ENCODE peak calls at places on chromosomes 11 and 22, in six cellular contexts. F, C, H, K, E and B are unnamed samples.

GRCh38 chr11:72577271-72577681 is 96.9 kb downstream of the PDE2A start:
- DNase-seq in C (no peak), F (no peak), E (no peak), H (no peak), K (no peak), B (no peak)

GRCh38 chr11:130400793-130401483 is 27.5 kb downstream of the ADAMTS8 start:
- DNase-seq in F (no peak), H (peak; percentile 61), C (no peak), E (no peak), K (peak; percentile 94), B (no peak)

GRCh38 chr22:49589811-49590210 is 237.9 kb downstream of the BRD1 start:
- DNase-seq in H (no peak), E (no peak), F (no peak), K (no peak), C (no peak), B (no peak)

GRCh38 chr11:76322593-76323341 is 58.2 kb downstream of the THAP12 start:
- DNase-seq in C (no peak), E (no peak), H (no peak), K (no peak), F (no peak), B (no peak)

GRCh38 chr22:26589845-26590524 is at the start of gene TPST2:
- DNase-seq in K (peak; percentile 69), C (peak; percentile 33), E (peak; percentile 38), H (no peak), F (peak; percentile 72), B (no peak)

GRCh38 chr11:2860636-2861035 is 24.9 kb downstream of the CDKN1C start:
- DNase-seq in K (no peak), F (no peak), E (peak; percentile 57), H (no peak), C (peak; percentile 52), B (no peak)

GRCh38 chr11:74726547-74727182 is 4.6 kb downstream of the CHRDL2 start:
- DNase-seq in C (peak; percentile 91), H (peak; percentile 75), E (peak; percentile 58), K (peak; percentile 72), F (peak; percentile 66), B (peak; percentile 56)

GRCh38 chr11:132658696-132659095 is 873.6 kb downstream of the OPCML start:
- DNase-seq in K (no peak), E (no peak), F (no peak), C (no peak), H (no peak), B (no peak)

GRCh38 chr11:12235945-12236743 is 125.8 kb downstream of the MICAL2 start:
- DNase-seq in E (peak; percentile 58), K (peak; percentile 74), C (peak; percentile 58), H (peak; percentile 43), F (no peak), B (no peak)

GRCh38 chr11:61598383-61598782 is 17.5 kb upstream of the SYT7 start:
- DNase-seq in C (no peak), H (no peak), K (no peak), E (no peak), F (no peak), B (no peak)

GRCh38 chr11:61277973-61278565 is 17.0 kb downstream of the VWCE start:
- DNase-seq in F (no peak), C (no peak), H (no peak), E (no peak), K (no peak), B (no peak)

GRCh38 chr11:33618363-33618735 is 82.3 kb downstream of the C11orf91 start:
- DNase-seq in H (no peak), F (no peak), E (no peak), C (no peak), K (no peak), B (no peak)

GRCh38 chr22:34902335-34902734 is 163.6 kb upstream of the ISX start:
- DNase-seq in C (no peak), F (no peak), E (no peak), H (no peak), K (no peak), B (no peak)

GRCh38 chr22:38397189-38398097 is 57.6 kb downstream of the KCNJ4 start:
- DNase-seq in H (no peak), F (peak; percentile 58), K (peak; percentile 36), C (no peak), E (no peak), B (no peak)

GRCh38 chr22:19232620-19233019 is 54.1 kb upstream of the SLC25A1 start:
- DNase-seq in H (no peak), F (no peak), C (no peak), E (no peak), K (no peak), B (peak; percentile 47)

GRCh38 chr22:25834490-25834889 is 92.5 kb downstream of the MYO18B start:
- DNase-seq in F (no peak), C (no peak), H (no peak), E (no peak), K (no peak), B (no peak)

GRCh38 chr11:8017894-8018741 is 31.0 kb downstream of the EIF3F start:
- DNase-seq in E (no peak), C (no peak), H (no peak), F (no peak), K (peak; percentile 34), B (no peak)

GRCh38 chr22:46421272-46421671 is 85.8 kb downstream of the TRMU start:
- DNase-seq in E (no peak), C (no peak), F (no peak), K (no peak), H (no peak), B (no peak)

GRCh38 chr22:30115705-30116104 is 35.4 kb downstream of the HORMAD2 start:
- DNase-seq in E (no peak), F (no peak), H (no peak), K (no peak), C (no peak), B (no peak)

GRCh38 chr11:74696932-74697687 is 34.1 kb downstream of the CHRDL2 start:
- DNase-seq in K (peak; percentile 95), H (peak; percentile 91), F (peak; percentile 83), E (peak; percentile 26), C (peak; percentile 56), B (no peak)

GRCh38 chr11:83194284-83195175 is 1.0 kb downstream of the ANKRD42 start:
- DNase-seq in H (no peak), E (peak; percentile 38), K (peak; percentile 82), F (peak; percentile 65), C (peak; percentile 63), B (no peak)

GRCh38 chr11:57498540-57498939 is 17.0 kb downstream of the SLC43A1 start:
- DNase-seq in F (no peak), C (no peak), H (no peak), E (no peak), K (no peak), B (no peak)

GRCh38 chr11:57499413-57499982 is 16.0 kb downstream of the SLC43A1 start:
- DNase-seq in H (peak; percentile 61), F (peak; percentile 96), C (peak; percentile 98), E (peak; percentile 84), K (peak; percentile 87), B (peak; percentile 88)

GRCh38 chr11:57496109-57496820 is 19.2 kb downstream of the SLC43A1 start:
- DNase-seq in E (no peak), F (no peak), C (no peak), K (no peak), H (no peak), B (no peak)

GRCh38 chr11:57499983-57500461 is 15.5 kb downstream of the SLC43A1 start:
- DNase-seq in H (no peak), F (no peak), C (no peak), K (no peak), E (no peak), B (no peak)

DNA sequence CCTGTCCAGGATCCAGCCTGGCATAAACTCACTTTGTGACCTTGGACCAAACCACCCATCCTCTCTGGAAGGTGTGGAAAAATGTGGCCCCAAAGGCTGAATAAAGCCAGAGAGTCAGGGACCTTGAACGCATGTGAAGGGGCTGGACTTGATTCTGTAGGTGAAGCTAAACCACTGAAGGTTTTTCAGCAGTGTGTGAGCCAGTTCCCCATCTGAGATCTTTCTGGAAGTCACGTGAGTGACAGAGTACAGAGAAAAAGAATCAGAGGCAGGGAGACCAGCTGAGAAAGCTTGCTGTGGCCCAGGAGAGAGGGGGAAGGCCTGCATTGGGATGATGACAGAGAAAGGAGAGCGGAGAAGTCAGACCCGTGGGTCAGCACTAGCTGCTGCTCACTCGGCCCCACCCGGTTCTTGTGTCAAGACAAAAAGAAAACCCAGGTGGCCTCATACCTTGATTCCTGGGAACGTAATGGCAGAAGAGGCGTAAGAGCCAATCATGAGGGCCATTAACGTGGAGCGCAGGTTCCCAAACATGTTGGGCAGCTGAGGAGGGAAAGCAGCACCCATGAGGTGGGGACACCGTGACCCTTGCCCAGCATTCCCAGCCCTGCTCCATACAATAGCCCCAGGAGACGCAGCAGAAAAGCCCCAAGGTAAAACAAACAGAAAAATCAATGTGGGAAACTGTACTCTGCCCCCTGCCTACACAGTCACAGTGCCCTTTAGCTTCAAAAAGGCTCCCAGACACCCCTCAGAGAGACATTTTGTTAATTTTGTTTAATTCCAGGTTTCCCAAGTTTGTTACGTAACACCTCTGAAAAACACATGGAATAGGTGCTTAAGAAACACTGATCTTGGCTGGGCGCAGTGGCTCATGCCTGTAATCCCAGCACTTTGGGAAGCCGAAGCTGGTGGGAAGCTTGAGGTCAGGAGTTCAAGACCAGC is 17.9 kb downstream of the SLC43A1 start:
- DNase-seq in K (no peak), F (no peak), H (no peak), C (no peak), E (peak; percentile 91), B (no peak)
- H3K4me3 ChIP-seq in K (no peak overlapping the region), F (no peak overlapping the region), H (no peak overlapping the region), C (no peak overlapping the region), E (peak overlapping the region; percentile 49), B (no peak overlapping the region)

GRCh38 chr11:65852508-65853248 is 5.3 kb downstream of the CFL1 start:
- DNase-seq in H (no peak), F (no peak), K (no peak), C (no peak), E (no peak), B (no peak)
- H3K4me3 ChIP-seq in H (no peak overlapping the region), F (no peak overlapping the region), K (no peak overlapping the region), C (no peak overlapping the region), E (no peak overlapping the region), B (no peak overlapping the region)

GRCh38 chr11:64801591-64802369 is 1.2 kb downstream of the MAP4K2 start:
- DNase-seq in H (no peak), C (no peak), K (no peak), E (no peak), F (no peak), B (no peak)
- H3K4me3 ChIP-seq in H (peak overlapping the region; percentile 62), C (no peak overlapping the region), K (peak overlapping the region; percentile 58), E (peak overlapping the region; percentile 72), F (peak overlapping the region; percentile 7), B (no peak overlapping the region)

DNA sequence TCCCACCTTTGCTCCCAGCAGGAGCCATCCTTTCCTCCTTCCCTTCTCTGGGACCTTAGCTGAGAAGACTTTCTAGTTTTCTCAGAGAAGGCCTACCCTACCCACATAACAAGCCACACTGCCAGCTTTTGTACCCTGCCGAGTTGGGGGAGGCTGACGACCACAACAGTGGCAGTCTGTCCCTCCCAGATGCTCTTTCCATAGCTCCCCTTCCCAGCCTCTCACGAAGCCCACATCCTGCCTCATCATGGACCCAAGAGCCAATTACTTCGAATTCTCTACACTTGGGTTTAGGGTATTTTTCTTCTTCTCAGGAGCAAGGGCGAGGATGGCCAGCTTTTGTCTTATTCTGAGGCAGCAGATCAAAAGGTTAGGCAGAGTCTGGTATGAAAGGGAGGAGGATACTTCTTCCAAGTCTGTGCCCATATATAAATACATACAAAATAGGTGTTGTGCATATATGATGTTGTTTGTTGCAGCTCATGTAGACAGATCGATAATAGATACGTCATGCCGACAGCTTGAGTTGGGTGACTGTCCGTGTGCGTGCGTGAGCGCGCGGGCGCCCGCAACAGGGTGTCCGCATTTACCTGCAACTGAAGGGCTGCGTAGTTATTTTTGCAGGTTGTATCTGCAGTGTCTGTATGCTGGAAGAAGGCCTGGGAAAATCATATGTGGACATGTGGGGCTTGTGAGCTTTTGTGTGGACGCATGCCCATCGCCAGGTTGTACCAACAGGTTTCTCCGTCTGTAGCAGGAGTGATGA is 846 bp upstream of the NRGN start:
- DNase-seq in H (no peak), F (no peak), C (no peak), K (no peak), E (no peak), B (no peak)
- H3K4me3 ChIP-seq in H (peak overlapping the region; percentile 65), F (no peak overlapping the region), C (peak overlapping the region; percentile 54), K (peak overlapping the region; percentile 55), E (peak overlapping the region; percentile 68), B (peak overlapping the region; percentile 57)